ENCODE peak calls at places on chromosomes 4 and X, in four cellular contexts. T is effector CD4-positive, alpha-beta T cell; E is EH; C is KBM-7. B is an unnamed sample.

GRCh38 chr4:94577136-94577535 is 125.4 kb downstream of the PDLIM5 start:
- DNase-seq in T (no peak), C (no peak), E (peak; percentile 83), B (no peak)

GRCh38 chr4:46270986-46271596 is 118.8 kb downstream of the GABRA2 start:
- DNase-seq in E (no peak), T (no peak), C (peak; percentile 60), B (no peak)

GRCh38 chr4:84892950-84893349 is 73.5 kb downstream of the WDFY3 start:
- DNase-seq in T (no peak), E (no peak), C (no peak), B (no peak)

GRCh38 chr4:108683479-108683878 is 33.1 kb downstream of the OSTC start:
- DNase-seq in C (peak; percentile 23), T (no peak), E (peak; percentile 40), B (no peak)

GRCh38 chrX:40268126-40268525 is 170.4 kb upstream of the BCOR start:
- DNase-seq in T (no peak), E (peak; percentile 38), C (no peak), B (no peak)

GRCh38 chr4:106868381-106869035 is 167.6 kb downstream of the DKK2 start:
- DNase-seq in C (no peak), T (no peak), E (peak; percentile 29), B (no peak)

GRCh38 chr4:119212964-119213606 is 572 bp downstream of the USP53 start:
- DNase-seq in C (peak; percentile 91), E (peak; percentile 96), T (peak; percentile 48), B (peak; percentile 33)

GRCh38 chr4:121696140-121696640 is 590 bp downstream of the ANXA5 start:
- DNase-seq in C (peak; percentile 59), T (peak; percentile 29), E (peak; percentile 86), B (peak; percentile 75)

GRCh38 chrX:38561951-38562719 is 793 bp downstream of the TSPAN7 start:
- DNase-seq in T (peak; percentile 2), C (peak; percentile 8), E (no peak), B (no peak)

GRCh38 chr4:6705638-6706037 is 4.0 kb downstream of the MRFAP1L1 start:
- DNase-seq in C (no peak), T (no peak), E (no peak), B (no peak)

GRCh38 chr4:2354760-2355159 is 63.7 kb downstream of the ZFYVE28 start:
- DNase-seq in T (no peak), C (peak; percentile 66), E (no peak), B (no peak)

GRCh38 chrX:6644411-6644810 is 109.5 kb upstream of the VCX3A start:
- DNase-seq in T (no peak), C (peak; percentile 15), E (no peak), B (no peak)

GRCh38 chr4:107034982-107035710 is 967 bp downstream of the DKK2 start:
- DNase-seq in T (no peak), E (peak; percentile 13), C (peak; percentile 26), B (no peak)

GRCh38 chrX:131752493-131753198 is 208.8 kb downstream of the OR13H1 start:
- DNase-seq in E (no peak), C (no peak), T (peak; percentile 79), B (peak; percentile 83)

GRCh38 chrX:78513996-78514745 is 145.0 kb downstream of the RTL3 start:
- DNase-seq in E (peak; percentile 29), T (no peak), C (no peak), B (no peak)

GRCh38 chr4:7120341-7120740 is 52.5 kb upstream of the GRPEL1 start:
- DNase-seq in E (peak; percentile 17), T (no peak), C (no peak), B (no peak)

GRCh38 chr4:13481569-13481968 is 2.6 kb downstream of the RAB28 start:
- DNase-seq in T (no peak), E (peak; percentile 54), C (no peak), B (no peak)

GRCh38 chr4:2761035-2761923 is 5.1 kb upstream of the TNIP2 start:
- DNase-seq in T (no peak), E (no peak), C (no peak), B (no peak)

GRCh38 chr4:94451051-94451404 is 714 bp upstream of the PDLIM5 start:
- DNase-seq in T (no peak), C (no peak), E (peak; percentile 24), B (no peak)

GRCh38 chrX:39832211-39832610 is 265.5 kb downstream of the BCOR start:
- DNase-seq in T (no peak), E (peak; percentile 3), C (no peak), B (no peak)

GRCh38 chr4:54643172-54643571 is 14.6 kb upstream of the KIT start:
- DNase-seq in E (no peak), C (no peak), T (no peak), B (no peak)

GRCh38 chrX:51496501-51497291 is at the start of gene NUDT11:
- DNase-seq in E (peak; percentile 77), C (peak; percentile 86), T (no peak), B (no peak)

B was measured in T-helper 1 cell.